ENCODE peak calls at places on chromosomes 4 and X, in seven cellular contexts. One of them, this sample, is unnamed.

GRCh38 chr4:136810626-136811025 is 721.7 kb downstream of the PCDH18 start:
- DNase-seq in epithelial cell of esophagus: peak
- DNase-seq in IMR-90: peak
- DNase-seq in NCI-H524: no peak
- DNase-seq in activated gamma-delta T cell treated with Interleukin-2 at 50 U/mL for 16 hours: no peak
- DNase-seq in AG08395: no peak
- DNase-seq in BJ: no peak
- DNase-seq in this sample: no peak

GRCh38 chr4:177008071-177008835 is 215.5 kb upstream of the VEGFC start:
- DNase-seq in epithelial cell of esophagus: peak
- DNase-seq in IMR-90: peak
- DNase-seq in NCI-H524: no peak
- DNase-seq in activated gamma-delta T cell treated with Interleukin-2 at 50 U/mL for 16 hours: no peak
- DNase-seq in AG08395: peak
- DNase-seq in BJ: no peak
- DNase-seq in this sample: no peak

GRCh38 chr4:68907788-68908700 is 43.6 kb downstream of the UGT2A3 start:
- DNase-seq in epithelial cell of esophagus: no peak
- DNase-seq in IMR-90: no peak
- DNase-seq in NCI-H524: no peak
- DNase-seq in activated gamma-delta T cell treated with Interleukin-2 at 50 U/mL for 16 hours: no peak
- DNase-seq in AG08395: no peak
- DNase-seq in BJ: no peak
- DNase-seq in this sample: no peak

GRCh38 chrX:115972717-115973116 is 197.8 kb upstream of the AGTR2 start:
- DNase-seq in epithelial cell of esophagus: peak
- DNase-seq in IMR-90: no peak
- DNase-seq in NCI-H524: no peak
- DNase-seq in activated gamma-delta T cell treated with Interleukin-2 at 50 U/mL for 16 hours: no peak
- DNase-seq in AG08395: no peak
- DNase-seq in BJ: no peak
- DNase-seq in this sample: no peak

GRCh38 chrX:150482537-150483217 is 85.7 kb upstream of the MTM1 start:
- DNase-seq in epithelial cell of esophagus: peak
- DNase-seq in IMR-90: peak
- DNase-seq in NCI-H524: no peak
- DNase-seq in activated gamma-delta T cell treated with Interleukin-2 at 50 U/mL for 16 hours: no peak
- DNase-seq in AG08395: peak
- DNase-seq in BJ: peak
- DNase-seq in this sample: peak

GRCh38 chr4:158201310-158201709 is 9.0 kb upstream of the TMEM144 start:
- DNase-seq in epithelial cell of esophagus: no peak
- DNase-seq in IMR-90: no peak
- DNase-seq in NCI-H524: no peak
- DNase-seq in activated gamma-delta T cell treated with Interleukin-2 at 50 U/mL for 16 hours: no peak
- DNase-seq in AG08395: no peak
- DNase-seq in BJ: no peak
- DNase-seq in this sample: no peak

GRCh38 chr4:136755531-136755916 is 776.8 kb downstream of the PCDH18 start:
- DNase-seq in epithelial cell of esophagus: no peak
- DNase-seq in IMR-90: no peak
- DNase-seq in NCI-H524: no peak
- DNase-seq in activated gamma-delta T cell treated with Interleukin-2 at 50 U/mL for 16 hours: no peak
- DNase-seq in AG08395: no peak
- DNase-seq in BJ: no peak
- DNase-seq in this sample: no peak

GRCh38 chr4:80713409-80713808 is 317.1 kb upstream of the BMP3 start:
- DNase-seq in epithelial cell of esophagus: no peak
- DNase-seq in IMR-90: no peak
- DNase-seq in NCI-H524: peak
- DNase-seq in activated gamma-delta T cell treated with Interleukin-2 at 50 U/mL for 16 hours: no peak
- DNase-seq in AG08395: no peak
- DNase-seq in BJ: no peak
- DNase-seq in this sample: no peak

GRCh38 chr4:112939901-112940300 is 109.6 kb upstream of the ANK2 start:
- DNase-seq in epithelial cell of esophagus: no peak
- DNase-seq in IMR-90: no peak
- DNase-seq in NCI-H524: no peak
- DNase-seq in activated gamma-delta T cell treated with Interleukin-2 at 50 U/mL for 16 hours: no peak
- DNase-seq in AG08395: no peak
- DNase-seq in BJ: no peak
- DNase-seq in this sample: no peak

GRCh38 chrX:75547783-75548182 is 24.9 kb upstream of the ZDHHC15 start:
- DNase-seq in epithelial cell of esophagus: peak
- DNase-seq in IMR-90: no peak
- DNase-seq in NCI-H524: peak
- DNase-seq in activated gamma-delta T cell treated with Interleukin-2 at 50 U/mL for 16 hours: no peak
- DNase-seq in AG08395: no peak
- DNase-seq in BJ: no peak
- DNase-seq in this sample: no peak

GRCh38 chrX:140250363-140250762 is 254.5 kb downstream of the SOX3 start:
- DNase-seq in epithelial cell of esophagus: no peak
- DNase-seq in IMR-90: no peak
- DNase-seq in NCI-H524: no peak
- DNase-seq in activated gamma-delta T cell treated with Interleukin-2 at 50 U/mL for 16 hours: no peak
- DNase-seq in AG08395: no peak
- DNase-seq in BJ: no peak
- DNase-seq in this sample: no peak

GRCh38 chrX:35622021-35622420 is 176.1 kb upstream of the MAGEB16 start:
- DNase-seq in epithelial cell of esophagus: no peak
- DNase-seq in IMR-90: no peak
- DNase-seq in NCI-H524: no peak
- DNase-seq in activated gamma-delta T cell treated with Interleukin-2 at 50 U/mL for 16 hours: no peak
- DNase-seq in AG08395: no peak
- DNase-seq in BJ: no peak
- DNase-seq in this sample: no peak

GRCh38 chr4:7637971-7638370 is 203.2 kb upstream of the PSAPL1 start:
- DNase-seq in epithelial cell of esophagus: no peak
- DNase-seq in IMR-90: no peak
- DNase-seq in NCI-H524: no peak
- DNase-seq in activated gamma-delta T cell treated with Interleukin-2 at 50 U/mL for 16 hours: no peak
- DNase-seq in AG08395: no peak
- DNase-seq in BJ: no peak
- DNase-seq in this sample: no peak

GRCh38 chrX:33183366-33183765 is 28.0 kb downstream of the DMD start:
- DNase-seq in epithelial cell of esophagus: no peak
- DNase-seq in IMR-90: peak
- DNase-seq in NCI-H524: no peak
- DNase-seq in activated gamma-delta T cell treated with Interleukin-2 at 50 U/mL for 16 hours: no peak
- DNase-seq in AG08395: no peak
- DNase-seq in BJ: no peak
- DNase-seq in this sample: peak

GRCh38 chr4:186920486-186920885 is 196.8 kb upstream of the FAT1 start:
- DNase-seq in epithelial cell of esophagus: peak
- DNase-seq in IMR-90: peak
- DNase-seq in NCI-H524: no peak
- DNase-seq in activated gamma-delta T cell treated with Interleukin-2 at 50 U/mL for 16 hours: no peak
- DNase-seq in AG08395: peak
- DNase-seq in BJ: no peak
- DNase-seq in this sample: no peak

GRCh38 chrX:132810488-132810887 is 147.9 kb downstream of the HS6ST2 start:
- DNase-seq in epithelial cell of esophagus: peak
- DNase-seq in IMR-90: no peak
- DNase-seq in NCI-H524: no peak
- DNase-seq in activated gamma-delta T cell treated with Interleukin-2 at 50 U/mL for 16 hours: no peak
- DNase-seq in AG08395: no peak
- DNase-seq in BJ: no peak
- DNase-seq in this sample: no peak

GRCh38 chr4:1380368-1381151 is 25.7 kb downstream of the NKX1-1 start:
- DNase-seq in epithelial cell of esophagus: no peak
- DNase-seq in IMR-90: no peak
- DNase-seq in NCI-H524: no peak
- DNase-seq in activated gamma-delta T cell treated with Interleukin-2 at 50 U/mL for 16 hours: no peak
- DNase-seq in AG08395: no peak
- DNase-seq in BJ: no peak
- DNase-seq in this sample: no peak

GRCh38 chr4:98642991-98643426 is 15.4 kb downstream of the TSPAN5 start:
- DNase-seq in epithelial cell of esophagus: peak
- DNase-seq in IMR-90: peak
- DNase-seq in NCI-H524: no peak
- DNase-seq in activated gamma-delta T cell treated with Interleukin-2 at 50 U/mL for 16 hours: no peak
- DNase-seq in AG08395: no peak
- DNase-seq in BJ: no peak
- DNase-seq in this sample: no peak

GRCh38 chr4:184288451-184289178 is 70.9 kb upstream of the ENPP6 start:
- DNase-seq in epithelial cell of esophagus: no peak
- DNase-seq in IMR-90: no peak
- DNase-seq in NCI-H524: no peak
- DNase-seq in activated gamma-delta T cell treated with Interleukin-2 at 50 U/mL for 16 hours: no peak
- DNase-seq in AG08395: no peak
- DNase-seq in BJ: no peak
- DNase-seq in this sample: no peak

GRCh38 chrX:25154168-25154567 is 138.4 kb upstream of the ARX start:
- DNase-seq in epithelial cell of esophagus: no peak
- DNase-seq in IMR-90: no peak
- DNase-seq in NCI-H524: no peak
- DNase-seq in activated gamma-delta T cell treated with Interleukin-2 at 50 U/mL for 16 hours: no peak
- DNase-seq in AG08395: no peak
- DNase-seq in BJ: no peak
- DNase-seq in this sample: no peak

GRCh38 chr4:174005422-174005821 is 278.0 kb downstream of the FBXO8 start:
- DNase-seq in epithelial cell of esophagus: no peak
- DNase-seq in IMR-90: no peak
- DNase-seq in NCI-H524: peak
- DNase-seq in activated gamma-delta T cell treated with Interleukin-2 at 50 U/mL for 16 hours: no peak
- DNase-seq in AG08395: no peak
- DNase-seq in BJ: no peak
- DNase-seq in this sample: no peak

GRCh38 chr4:82746705-82747567 is 51.7 kb downstream of the SCD5 start:
- DNase-seq in epithelial cell of esophagus: no peak
- DNase-seq in IMR-90: no peak
- DNase-seq in NCI-H524: no peak
- DNase-seq in activated gamma-delta T cell treated with Interleukin-2 at 50 U/mL for 16 hours: no peak
- DNase-seq in AG08395: no peak
- DNase-seq in BJ: no peak
- DNase-seq in this sample: no peak

GRCh38 chr4:4462970-4463369 is 76.1 kb downstream of the NSG1 start:
- DNase-seq in epithelial cell of esophagus: no peak
- DNase-seq in IMR-90: peak
- DNase-seq in NCI-H524: no peak
- DNase-seq in activated gamma-delta T cell treated with Interleukin-2 at 50 U/mL for 16 hours: no peak
- DNase-seq in AG08395: no peak
- DNase-seq in BJ: no peak
- DNase-seq in this sample: no peak

GRCh38 chr4:153634737-153635353 is 49.2 kb upstream of the TLR2 start:
- DNase-seq in epithelial cell of esophagus: peak
- DNase-seq in IMR-90: peak
- DNase-seq in NCI-H524: peak
- DNase-seq in activated gamma-delta T cell treated with Interleukin-2 at 50 U/mL for 16 hours: no peak
- DNase-seq in AG08395: peak
- DNase-seq in BJ: no peak
- DNase-seq in this sample: peak